ENCODE peak calls at places on chromosomes 4 and X, in six cellular contexts. J is stromal cell of bone marrow, W is coronary artery, K is mammary epithelial cell, T is left cardiac atrium, S is right cardiac atrium. G is an unnamed sample.

GRCh38 chr4:105057370-105058096 is 89.1 kb upstream of the TET2 start:
- DNase-seq in J (no peak), W (no peak), K (no peak), T (no peak), S (no peak), G (no peak)

GRCh38 chrX:37371578-37371981 is 22.4 kb downstream of the PRRG1 start:
- DNase-seq in J (no peak), W (no peak), K (peak), T (no peak), S (peak), G (no peak)

GRCh38 chr4:156598138-156598681 is 373.4 kb downstream of the PDGFC start:
- DNase-seq in J (no peak), W (no peak), K (no peak), T (peak), S (no peak), G (no peak)

GRCh38 chr4:47486306-47486705 is 1.2 kb downstream of the ATP10D start:
- DNase-seq in J (no peak), W (no peak), K (no peak), T (no peak), S (no peak), G (no peak)

GRCh38 chrX:17597836-17598434 is 139.4 kb upstream of the SCML1 start:
- DNase-seq in J (no peak), W (peak), K (no peak), T (peak), S (peak), G (peak)

GRCh38 chr4:143382539-143382938 is 45.9 kb downstream of the GAB1 start:
- DNase-seq in J (no peak), W (no peak), K (peak), T (no peak), S (no peak), G (no peak)

GRCh38 chrX:118702741-118703140 is 24.7 kb upstream of the IL13RA1 start:
- DNase-seq in J (no peak), W (no peak), K (peak), T (no peak), S (no peak), G (no peak)

GRCh38 chr4:145213245-145213644 is 32.9 kb upstream of the OTUD4 start:
- DNase-seq in J (no peak), W (no peak), K (no peak), T (no peak), S (no peak), G (no peak)

GRCh38 chrX:4735299-4735698 is 1021.9 kb upstream of the PRKX start:
- DNase-seq in J (no peak), W (no peak), K (no peak), T (no peak), S (no peak), G (no peak)

GRCh38 chrX:95058815-95059214 is 1384.8 kb downstream of the FAM133A start:
- DNase-seq in J (peak), W (no peak), K (peak), T (no peak), S (no peak), G (no peak)

GRCh38 chrX:153926863-153927685 is 1.0 kb upstream of the ARHGAP4 start:
- DNase-seq in J (no peak), W (no peak), K (peak), T (peak), S (peak), G (peak)

GRCh38 chrX:150570512-150570911 is 2.1 kb downstream of the MTM1 start:
- DNase-seq in J (no peak), W (no peak), K (peak), T (no peak), S (no peak), G (no peak)

GRCh38 chr4:106273831-106274230 is 42.2 kb downstream of the TBCK start:
- DNase-seq in J (peak), W (no peak), K (peak), T (no peak), S (no peak), G (no peak)

GRCh38 chrX:55056820-55057690 is 17.8 kb upstream of the PAGE2B start:
- DNase-seq in J (no peak), W (no peak), K (no peak), T (no peak), S (no peak), G (no peak)

GRCh38 chr4:39614487-39615162 is 24.0 kb downstream of the SMIM14 start:
- DNase-seq in J (peak), W (no peak), K (peak), T (no peak), S (no peak), G (no peak)

GRCh38 chr4:147916351-147916750 is 184.5 kb downstream of the ARHGAP10 start:
- DNase-seq in J (peak), W (no peak), K (no peak), T (no peak), S (no peak), G (no peak)

GRCh38 chrX:37659047-37659446 is 26.5 kb upstream of the XK start:
- DNase-seq in J (no peak), W (no peak), K (no peak), T (no peak), S (no peak), G (no peak)

GRCh38 chrX:153969904-153970397 is 1.7 kb downstream of the HCFC1 start:
- DNase-seq in J (peak), W (no peak), K (peak), T (no peak), S (no peak), G (no peak)

GRCh38 chr4:125104616-125105015 is 210.1 kb upstream of the FAT4 start:
- DNase-seq in J (no peak), W (no peak), K (peak), T (no peak), S (no peak), G (no peak)

GRCh38 chr4:78870056-78870455 is 69.2 kb downstream of the PAQR3 start:
- DNase-seq in J (no peak), W (no peak), K (peak), T (no peak), S (no peak), G (no peak)

GRCh38 chrX:26253526-26253925 is 37.6 kb downstream of the MAGEB5 start:
- DNase-seq in J (no peak), W (no peak), K (peak), T (no peak), S (no peak), G (no peak)

GRCh38 chr4:45453258-45453841 is 670.5 kb downstream of the GABRG1 start:
- DNase-seq in J (no peak), W (no peak), K (peak), T (no peak), S (no peak), G (no peak)

GRCh38 chr4:117400039-117400835 is 314.9 kb upstream of the TRAM1L1 start:
- DNase-seq in J (no peak), W (no peak), K (peak), T (no peak), S (no peak), G (no peak)

GRCh38 chrX:44705817-44706551 is 137.8 kb upstream of the DUSP21 start:
- DNase-seq in J (no peak), W (no peak), K (no peak), T (no peak), S (no peak), G (no peak)

GRCh38 chr4:26161030-26161824 is 159.6 kb upstream of the RBPJ start:
- DNase-seq in J (no peak), W (no peak), K (no peak), T (no peak), S (no peak), G (no peak)

GRCh38 chr4:153776601-153777000 is 12.3 kb downstream of the SFRP2 start:
- DNase-seq in J (no peak), W (no peak), K (no peak), T (no peak), S (no peak), G (no peak)

GRCh38 chr4:101818362-101818761 is 27.8 kb downstream of the BANK1 start:
- DNase-seq in J (no peak), W (no peak), K (no peak), T (no peak), S (no peak), G (no peak)